ENCODE peak calls at places on chromosomes 12 and 14, in seven cellular contexts. D, H, W, L, U, J and S are unnamed samples.

GRCh38 chr12:63151898-63152700 is 1.1 kb upstream of the AVPR1A start:
- DNase-seq in L (peak; percentile 49), J (peak; percentile 50), U (peak; percentile 42), H (peak; percentile 24), D (peak; percentile 43), W (peak; percentile 1), S (no peak)

GRCh38 chr12:10968765-10969456 is 17.8 kb downstream of the TAS2R50 start:
- DNase-seq in W (no peak), U (peak; percentile 76), D (no peak), J (peak; percentile 90), L (no peak), H (peak; percentile 69), S (no peak)

GRCh38 chr12:100672075-100672592 is 98.7 kb downstream of the GAS2L3 start:
- DNase-seq in U (no peak), L (peak; percentile 45), D (no peak), H (no peak), J (no peak), W (no peak), S (no peak)

GRCh38 chr14:75191100-75191499 is 14.7 kb upstream of the TMED10 start:
- DNase-seq in L (no peak), W (no peak), H (no peak), U (no peak), J (no peak), D (no peak), S (no peak)

GRCh38 chr14:104016873-104017650 is 68.4 kb upstream of the ASPG start:
- DNase-seq in W (no peak), U (no peak), L (peak; percentile 5), D (no peak), H (no peak), J (no peak), S (no peak)

GRCh38 chr14:22276913-22277816 is 311.9 kb downstream of the DAD1 start:
- DNase-seq in U (peak; percentile 29), L (peak; percentile 17), J (peak; percentile 35), D (peak; percentile 12), H (peak; percentile 35), W (no peak), S (no peak)

GRCh38 chr12:2772370-2772769 is 22.4 kb upstream of the FKBP4 start:
- DNase-seq in L (no peak), W (no peak), H (no peak), U (no peak), D (no peak), J (no peak), S (no peak)

GRCh38 chr12:48183876-48184548 is 568 bp downstream of the CCDC184 start:
- DNase-seq in D (no peak), W (no peak), J (no peak), L (no peak), H (no peak), U (no peak), S (no peak)

GRCh38 chr12:1922075-1922709 is 3.7 kb upstream of the CACNA2D4 start:
- DNase-seq in U (no peak), H (no peak), L (no peak), W (no peak), J (no peak), D (no peak), S (no peak)

GRCh38 chr14:59275668-59276067 is 87.2 kb downstream of the DAAM1 start:
- DNase-seq in J (peak; percentile 88), H (peak; percentile 93), D (peak; percentile 75), W (no peak), L (peak; percentile 80), U (peak; percentile 88), S (no peak)

GRCh38 chr12:18158774-18159557 is 69.0 kb upstream of the RERGL start:
- DNase-seq in H (peak; percentile 25), W (no peak), D (no peak), U (peak; percentile 47), J (peak; percentile 34), L (peak; percentile 48), S (no peak)

GRCh38 chr12:8563383-8563782 is 22.7 kb upstream of the CLEC4E start:
- DNase-seq in H (no peak), L (no peak), J (no peak), D (no peak), W (no peak), U (no peak), S (no peak)

GRCh38 chr12:8560986-8561385 is 20.3 kb upstream of the CLEC4E start:
- DNase-seq in H (no peak), D (no peak), J (no peak), L (no peak), U (no peak), W (no peak), S (no peak)

GRCh38 chr12:8564656-8565055 is 24.0 kb upstream of the CLEC4E start:
- DNase-seq in U (no peak), D (no peak), J (no peak), L (no peak), H (no peak), W (no peak), S (no peak)

GRCh38 chr12:8559676-8560075 is 19.0 kb upstream of the CLEC4E start:
- DNase-seq in U (no peak), L (no peak), D (no peak), J (no peak), W (no peak), H (no peak), S (no peak)

DNA sequence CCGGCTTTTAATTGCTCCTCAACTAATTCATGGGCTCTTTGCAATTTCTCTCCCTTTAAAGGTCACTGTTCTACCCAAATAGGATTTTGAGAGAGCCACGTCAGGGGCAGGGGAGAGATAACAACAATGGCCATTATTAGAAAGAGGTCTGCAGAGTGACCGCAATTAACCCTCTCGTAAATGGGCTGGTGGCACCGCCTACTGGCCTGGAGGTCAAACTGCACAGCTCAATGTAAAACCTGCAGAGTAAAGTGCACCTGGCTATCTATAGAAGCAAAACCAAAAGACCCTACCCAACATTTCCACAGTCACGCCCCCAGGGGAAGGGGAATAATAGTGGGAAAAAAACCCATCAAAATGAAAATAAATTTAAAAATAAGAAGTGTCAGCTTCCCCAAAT is 21.6 kb upstream of the CLEC4E start:
- DNase-seq in L (no peak), W (no peak), U (no peak), D (no peak), J (no peak), H (no peak), S (no peak)
- TF ChIP-seq CTCF in L (peak; percentile 14), W (no peak), U (peak; percentile 33), D (no peak), J (no peak), H (no peak), S (no peak)

DNA sequence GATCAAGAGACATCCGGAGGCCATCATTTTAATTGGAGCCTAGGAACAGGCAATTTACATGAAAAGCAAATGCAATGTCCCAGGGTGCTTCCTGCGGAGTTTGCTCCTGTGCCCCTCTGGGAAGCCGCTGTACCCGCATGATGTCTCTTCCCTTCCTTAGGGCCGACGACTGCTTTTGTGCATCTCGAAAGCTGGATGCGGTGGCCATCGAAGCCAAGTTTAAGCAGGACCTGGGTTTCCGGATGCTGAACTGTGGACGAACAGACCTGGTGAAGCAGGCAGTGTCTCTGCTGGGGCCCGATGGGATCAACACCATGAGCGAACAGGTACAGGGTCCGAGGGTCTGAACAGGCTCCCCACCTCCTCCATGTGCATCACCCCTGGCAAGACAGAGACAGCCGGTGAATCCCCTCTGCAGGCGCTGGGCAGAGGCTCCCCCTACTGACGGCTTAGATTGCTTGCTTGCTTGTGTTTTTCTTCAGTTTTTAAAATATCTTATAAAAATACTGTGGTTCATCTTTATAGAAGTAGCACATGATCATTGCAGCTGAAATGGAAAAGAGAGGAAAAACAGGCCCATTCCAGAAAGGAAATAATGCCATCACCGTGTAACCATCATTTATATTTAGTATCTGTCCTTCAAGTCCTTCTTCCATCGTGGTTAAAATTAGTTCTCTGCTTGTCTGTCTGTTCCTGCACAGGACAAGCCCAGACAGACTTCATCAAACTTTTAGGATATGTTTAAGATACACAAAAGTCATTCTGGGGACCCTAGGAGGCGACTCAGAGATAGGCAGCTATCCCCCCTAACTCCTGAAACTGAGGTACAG is 75.4 kb upstream of the PWP1 start:
- DNase-seq in W (no peak), D (no peak), H (peak; percentile 48), J (peak; percentile 44), U (peak; percentile 40), L (peak; percentile 53), S (no peak)
- TF ChIP-seq CTCF in W (peak; percentile 24), D (peak; percentile 83), H (peak; percentile 83), J (peak; percentile 90), U (peak; percentile 87), L (peak; percentile 66), S (no peak)

DNA sequence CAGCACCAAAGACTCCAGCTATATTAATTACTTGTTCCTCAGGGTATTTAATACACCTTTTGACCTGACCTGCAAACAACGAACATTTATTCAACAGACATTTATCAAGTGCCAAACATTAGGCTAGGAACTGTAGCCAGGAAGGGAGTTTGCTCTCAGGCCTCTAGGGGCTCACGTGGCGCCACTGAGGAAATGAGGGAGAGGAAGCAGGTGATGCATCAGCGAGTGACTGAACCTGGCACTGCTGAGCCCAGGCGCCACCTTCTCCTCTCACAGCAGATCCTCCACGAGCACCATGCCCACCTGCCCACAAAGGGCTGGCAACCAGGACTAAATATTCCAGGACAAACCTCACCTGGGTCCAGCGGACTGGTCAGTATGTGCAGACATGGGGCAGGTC is 50.2 kb downstream of the SETD3 start:
- DNase-seq in H (no peak), W (no peak), D (no peak), U (no peak), L (peak; percentile 28), J (no peak), S (peak; percentile 8)
- TF ChIP-seq CTCF in H (peak; percentile 17), W (peak; percentile 41), D (no peak), U (peak; percentile 36), L (peak; percentile 41), J (peak; percentile 27), S (no peak)

GRCh38 chr14:99969673-99970322 is 95.4 kb upstream of the EVL start:
- DNase-seq in H (no peak), U (no peak), L (no peak), D (no peak), W (no peak), J (no peak), S (no peak)

GRCh38 chr14:99966436-99966835 is 98.8 kb upstream of the EVL start:
- DNase-seq in J (no peak), H (no peak), W (no peak), L (no peak), D (no peak), U (no peak), S (no peak)

GRCh38 chr14:99968931-99969330 is 96.3 kb upstream of the EVL start:
- DNase-seq in U (no peak), J (peak; percentile 60), H (peak; percentile 44), W (no peak), D (no peak), L (no peak), S (no peak)

GRCh38 chr14:99966912-99967311 is 98.3 kb upstream of the EVL start:
- DNase-seq in J (no peak), W (no peak), D (no peak), U (no peak), H (no peak), L (no peak), S (no peak)

DNA sequence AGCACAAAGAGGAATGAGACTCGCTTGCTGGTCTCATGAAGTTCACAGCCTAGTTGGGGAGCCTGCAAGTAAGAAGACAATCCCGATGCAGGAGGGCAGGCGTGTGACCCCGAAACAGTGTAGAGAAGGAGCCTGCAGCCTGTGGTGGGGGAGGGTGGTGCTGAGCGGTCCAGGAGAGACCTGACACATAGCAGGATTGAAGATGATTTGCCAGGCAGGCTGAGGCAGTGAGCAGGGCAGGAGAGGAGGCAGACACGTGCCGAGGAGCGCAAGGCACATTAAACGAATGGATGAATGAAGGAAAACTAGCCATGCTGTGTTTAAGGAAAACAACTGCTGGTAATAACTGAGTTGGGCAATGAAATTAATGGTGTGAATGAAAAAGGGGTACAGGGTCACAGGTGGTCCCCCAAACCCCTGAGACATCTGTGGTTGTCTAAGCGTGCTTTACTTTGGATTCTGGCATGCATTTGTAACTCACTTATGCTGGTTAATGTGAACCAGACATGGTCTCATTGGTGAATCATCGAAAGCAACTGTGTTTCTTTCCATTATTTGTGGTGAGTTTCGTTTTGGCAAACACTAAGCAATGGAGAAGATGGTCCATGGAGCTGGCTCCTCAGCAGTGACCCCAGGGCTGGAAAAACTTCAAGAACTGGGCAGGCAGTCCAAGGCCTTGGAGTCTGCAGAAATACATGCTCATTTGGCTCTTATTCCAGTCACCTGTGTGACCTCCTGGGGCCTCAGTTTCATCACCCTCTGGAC is 96.9 kb upstream of the EVL start:
- DNase-seq in W (no peak), D (no peak), J (peak; percentile 74), U (peak; percentile 74), H (peak; percentile 92), L (no peak), S (no peak)
- TF ChIP-seq CTCF in W (no peak), D (no peak), J (no peak), U (no peak), H (no peak), L (no peak), S (no peak)